ENCODE peak calls at places on chromosomes 7 and 10, in eight cellular contexts. X, K, I, J, D, O, T and A are unnamed samples.

GRCh38 chr10:22341190-22341935 is 3.9 kb upstream of the SPAG6 start:
- DNase-seq in X (no peak), K (peak; percentile 47), I (peak; percentile 56), J (peak; percentile 79), D (no peak), O (peak; percentile 29), T (no peak), A (no peak)

GRCh38 chr7:78140109-78140508 is 341.5 kb downstream of the PHTF2 start:
- DNase-seq in X (no peak), K (no peak), I (no peak), J (no peak), D (no peak), O (no peak), T (no peak), A (no peak)

GRCh38 chr7:4238861-4239260 is 443.2 kb upstream of the FOXK1 start:
- DNase-seq in X (no peak), K (no peak), I (no peak), J (no peak), D (no peak), O (no peak), T (no peak), A (no peak)

GRCh38 chr10:124074471-124075109 is 18.8 kb downstream of the CHST15 start:
- DNase-seq in X (no peak), K (no peak), I (no peak), J (no peak), D (no peak), O (no peak), T (no peak), A (no peak)

GRCh38 chr10:131111474-131112080 is 199.9 kb downstream of the TCERG1L start:
- DNase-seq in X (no peak), K (no peak), I (no peak), J (no peak), D (peak; percentile 62), O (no peak), T (no peak), A (no peak)

GRCh38 chr7:139574618-139575337 is 51.3 kb downstream of the CLEC2L start:
- DNase-seq in X (no peak), K (no peak), I (no peak), J (no peak), D (no peak), O (no peak), T (no peak), A (no peak)

GRCh38 chr10:71068811-71069411 is 143.5 kb upstream of the UNC5B start:
- DNase-seq in X (peak; percentile 44), K (peak; percentile 5), I (no peak), J (peak; percentile 63), D (no peak), O (peak; percentile 13), T (no peak), A (no peak)

GRCh38 chr7:28024786-28025334 is 155.7 kb downstream of the JAZF1 start:
- DNase-seq in X (no peak), K (no peak), I (no peak), J (no peak), D (no peak), O (no peak), T (no peak), A (no peak)

GRCh38 chr7:80876894-80877414 is 41.9 kb downstream of the SEMA3C start:
- DNase-seq in X (no peak), K (peak; percentile 27), I (no peak), J (peak; percentile 34), D (no peak), O (peak; percentile 21), T (no peak), A (peak; percentile 56)

GRCh38 chr10:35328404-35329037 is 7.8 kb upstream of the CCNY start:
- DNase-seq in X (no peak), K (peak; percentile 60), I (no peak), J (no peak), D (no peak), O (no peak), T (no peak), A (no peak)

DNA sequence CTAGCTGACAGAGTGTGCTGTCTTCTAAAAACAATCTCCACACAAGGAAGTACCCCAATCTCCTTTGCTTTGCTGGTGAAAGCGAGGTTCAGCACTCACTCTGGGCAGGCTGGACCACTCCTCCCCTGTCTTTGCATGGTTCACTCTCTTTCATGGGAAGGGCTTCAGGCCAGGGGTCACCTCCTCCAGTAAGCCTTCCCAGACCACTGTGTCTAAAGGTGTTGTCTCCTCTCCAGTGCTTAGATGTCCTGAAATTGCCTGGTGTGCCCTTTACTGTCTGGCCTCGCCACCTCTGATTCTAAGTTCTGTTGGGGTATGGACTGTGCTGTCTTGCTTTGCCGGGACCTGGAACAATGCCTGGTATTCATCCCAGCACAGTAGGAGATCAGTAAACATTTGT is 34.6 kb upstream of the HNRNPH3 start:
- DNase-seq in X (no peak), K (no peak), I (no peak), J (peak; percentile 12), D (no peak), O (no peak), T (no peak), A (no peak)
- H3K4me3 ChIP-seq in X (no peak overlapping the region), K (no peak overlapping the region), I (no peak overlapping the region), J (no peak overlapping the region), D (no peak overlapping the region), O (no peak overlapping the region), T (no peak overlapping the region), A (no peak overlapping the region)

GRCh38 chr10:113523628-113524027 is 29.2 kb upstream of the HABP2 start:
- DNase-seq in X (no peak), K (no peak), I (no peak), J (no peak), D (no peak), O (no peak), T (no peak), A (no peak)
- H3K9ac ChIP-seq in X (no peak overlapping the region), K (no peak overlapping the region), I (no peak overlapping the region), J (no peak overlapping the region), D (no peak overlapping the region), O (no peak overlapping the region), T (no peak overlapping the region), A (no peak overlapping the region)

GRCh38 chr10:15088428-15089261 is at the start of gene ACBD7:
- DNase-seq in X (peak; percentile 94), K (peak; percentile 61), I (peak; percentile 84), J (peak; percentile 97), D (peak; percentile 91), O (peak; percentile 92), T (peak; percentile 94), A (peak; percentile 96)
- H3K4me3 ChIP-seq in X (peak within 1 kb of the TSS; percentile 68), K (peak within 1 kb of the TSS; percentile 62), I (peak within 1 kb of the TSS; percentile 96), J (peak within 1 kb of the TSS; percentile 69), D (peak within 1 kb of the TSS; percentile 42), O (peak within 1 kb of the TSS; percentile 44), T (peak within 1 kb of the TSS; percentile 70), A (peak within 1 kb of the TSS; percentile 80)

GRCh38 chr7:90777075-90777864 is 181.1 kb downstream of the CDK14 start:
- DNase-seq in X (no peak), K (no peak), I (no peak), J (no peak), D (peak; percentile 54), O (no peak), T (peak; percentile 67), A (no peak)
- H3K9ac ChIP-seq in X (no peak overlapping the region), K (no peak overlapping the region), I (no peak overlapping the region), J (no peak overlapping the region), D (no peak overlapping the region), O (no peak overlapping the region), T (peak overlapping the region; percentile 48), A (no peak overlapping the region)

DNA sequence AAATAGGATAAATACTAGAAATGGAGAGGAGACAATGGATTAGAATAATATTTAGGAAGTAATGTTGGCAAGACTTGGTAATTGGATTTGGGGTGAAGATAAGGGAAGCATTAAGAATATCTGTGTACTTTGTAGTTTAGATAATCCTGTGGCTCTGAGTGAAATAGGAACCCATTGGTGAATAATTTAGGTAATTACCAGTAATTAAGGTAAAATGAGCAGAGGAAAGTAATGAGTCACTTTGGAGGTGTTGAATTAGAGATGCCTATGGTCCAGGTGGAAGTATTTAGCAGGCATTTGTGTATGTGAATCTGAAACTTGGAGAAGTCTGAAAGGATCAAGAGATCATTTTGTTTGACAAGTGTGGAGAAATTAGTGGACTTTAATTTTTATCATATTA is 5.7 kb downstream of the C1GALT1 start:
- DNase-seq in X (no peak), K (no peak), I (no peak), J (no peak), D (no peak), O (peak; percentile 40), T (no peak), A (no peak)
- H3K4me3 ChIP-seq in X (no peak overlapping the region), K (no peak overlapping the region), I (no peak overlapping the region), J (no peak overlapping the region), D (no peak overlapping the region), O (no peak overlapping the region), T (no peak overlapping the region), A (peak overlapping the region; percentile 99)

DNA sequence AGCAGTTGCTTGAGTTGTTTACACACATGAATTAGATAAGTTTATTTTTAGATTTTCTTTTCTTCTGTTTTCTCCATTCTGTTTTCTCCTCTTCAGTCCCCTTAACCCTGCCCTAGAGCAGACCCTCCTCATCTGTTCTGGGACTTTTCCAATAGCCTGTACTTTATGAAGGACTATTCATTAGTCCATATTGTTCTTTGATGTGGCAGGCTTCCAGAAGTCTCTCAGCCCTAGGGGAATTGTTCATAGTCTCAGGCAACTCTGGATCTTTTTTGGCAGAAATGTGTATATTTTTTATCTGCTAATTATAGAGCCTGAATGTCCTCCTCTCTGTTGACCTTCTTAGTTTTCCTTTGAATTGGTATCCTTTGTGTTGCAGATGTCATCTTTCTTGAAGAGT is 25.4 kb downstream of the KAT6B start:
- DNase-seq in X (no peak), K (no peak), I (no peak), J (no peak), D (no peak), O (no peak), T (no peak), A (no peak)
- H3K9ac ChIP-seq in X (no peak overlapping the region), K (no peak overlapping the region), I (no peak overlapping the region), J (no peak overlapping the region), D (no peak overlapping the region), O (no peak overlapping the region), T (peak overlapping the region; percentile 10), A (no peak overlapping the region)

GRCh38 chr10:77834540-77834939 is 92.0 kb downstream of the DLG5 start:
- DNase-seq in X (no peak), K (no peak), I (no peak), J (no peak), D (peak; percentile 35), O (no peak), T (no peak), A (no peak)

GRCh38 chr10:77837248-77837924 is 89.2 kb downstream of the DLG5 start:
- DNase-seq in X (peak; percentile 92), K (peak; percentile 39), I (peak; percentile 67), J (peak; percentile 57), D (peak; percentile 63), O (peak; percentile 93), T (peak; percentile 90), A (peak; percentile 95)

GRCh38 chr10:77836299-77836820 is 90.2 kb downstream of the DLG5 start:
- DNase-seq in X (no peak), K (peak; percentile 10), I (no peak), J (no peak), D (peak; percentile 81), O (no peak), T (peak; percentile 86), A (no peak)

GRCh38 chr10:77834943-77835668 is 91.4 kb downstream of the DLG5 start:
- DNase-seq in X (no peak), K (no peak), I (no peak), J (no peak), D (peak; percentile 59), O (no peak), T (no peak), A (no peak)

DNA sequence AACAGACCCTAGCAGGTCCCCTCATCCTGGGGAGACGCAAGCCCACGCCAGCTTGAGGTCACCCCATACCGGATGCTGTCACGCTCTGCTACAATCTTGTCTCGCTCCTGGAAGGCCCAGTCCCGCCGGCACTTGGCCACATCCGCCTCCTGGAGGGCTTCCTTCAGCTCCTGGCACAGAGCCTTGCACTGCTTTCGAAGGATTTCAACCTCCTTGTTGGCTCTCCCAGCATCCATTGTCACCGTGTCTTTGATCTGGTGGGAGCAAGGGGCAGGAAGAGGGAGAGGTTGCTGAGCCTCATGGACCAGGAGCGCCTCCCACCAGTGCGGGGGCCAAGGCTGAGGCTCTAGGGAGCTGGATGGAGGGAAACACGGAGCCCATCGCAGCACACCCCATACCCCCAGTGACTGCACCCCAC is 90.9 kb downstream of the DLG5 start:
- DNase-seq in X (no peak), K (no peak), I (no peak), J (no peak), D (peak; percentile 73), O (no peak), T (peak; percentile 45), A (no peak)
- H3K4me3 ChIP-seq in X (no peak overlapping the region), K (no peak overlapping the region), I (no peak overlapping the region), J (no peak overlapping the region), D (no peak overlapping the region), O (no peak overlapping the region), T (peak overlapping the region; percentile 55), A (no peak overlapping the region)